ENCODE peak calls at places on chromosomes 11 and 22, in seven cellular contexts. X, E, G, R, F, L and K are unnamed samples. For H3K27me3, the result is how much of the 10 kb centered on the place peaks cover.

GRCh38 chr11:72173291-72173690 is 18.6 kb upstream of the FOLR1 start:
- DNase-seq in R (no peak), X (no peak), L (no peak), E (no peak), F (no peak), G (no peak), K (no peak)

GRCh38 chr22:45977003-45977395 is at the start of gene WNT7B:
- DNase-seq in F (no peak), R (no peak), E (no peak), X (no peak), L (peak), G (no peak), K (no peak)

GRCh38 chr11:59756845-59757244 is 1.7 kb downstream of the STX3 start:
- DNase-seq in G (no peak), R (no peak), E (no peak), X (peak), F (peak), L (no peak), K (no peak)

GRCh38 chr22:31286360-31287255 is 5.7 kb downstream of the PIK3IP1 start:
- DNase-seq in F (no peak), X (no peak), G (no peak), R (peak), L (no peak), E (no peak), K (no peak)

GRCh38 chr22:37180531-37181231 is 7.4 kb downstream of the C1QTNF6 start:
- DNase-seq in R (no peak), X (no peak), L (no peak), F (no peak), E (no peak), G (no peak), K (no peak)

GRCh38 chr11:117457835-117458234 is 130.2 kb downstream of the CEP164 start:
- DNase-seq in R (no peak), X (peak), G (no peak), L (no peak), E (no peak), F (no peak), K (no peak)

GRCh38 chr11:26467506-26467905 is 104.6 kb downstream of the MUC15 start:
- DNase-seq in L (no peak), G (no peak), F (no peak), X (no peak), R (no peak), E (no peak), K (no peak)

GRCh38 chr22:20001082-20001638 is 15.5 kb downstream of the ARVCF start:
- DNase-seq in R (no peak), L (no peak), G (no peak), F (no peak), X (no peak), E (no peak), K (no peak)

GRCh38 chr11:14237333-14237988 is 121.5 kb downstream of the RRAS2 start:
- DNase-seq in E (no peak), R (no peak), F (no peak), L (no peak), G (no peak), X (no peak), K (no peak)

GRCh38 chr11:116333193-116333592 is 439.6 kb downstream of the BUD13 start:
- DNase-seq in L (no peak), R (no peak), E (peak), X (no peak), F (no peak), G (no peak), K (no peak)

GRCh38 chr11:130157111-130157510 is 2.5 kb upstream of the ST14 start:
- DNase-seq in L (no peak), G (no peak), X (no peak), F (peak), R (no peak), E (no peak), K (no peak)

GRCh38 chr11:130157840-130158239 is 1.7 kb upstream of the ST14 start:
- DNase-seq in L (no peak), X (no peak), R (no peak), G (no peak), F (no peak), E (no peak), K (no peak)

GRCh38 chr11:130160460-130161090 is 993 bp downstream of the ST14 start:
- DNase-seq in L (no peak), E (no peak), F (no peak), R (no peak), X (no peak), G (no peak), K (no peak)

GRCh38 chr11:130159657-130160459 is at the start of gene ST14:
- DNase-seq in E (no peak), R (no peak), G (no peak), X (peak), F (no peak), L (peak), K (no peak)

GRCh38 chr11:130159139-130159538 is 443 bp upstream of the ST14 start:
- DNase-seq in R (no peak), L (no peak), G (no peak), X (no peak), F (no peak), E (no peak), K (no peak)
- H3K27me3 ChIP-seq in R (under half), L (under half), G (under half), X (under half), F (under half), E (under half), K (half or more)

DNA sequence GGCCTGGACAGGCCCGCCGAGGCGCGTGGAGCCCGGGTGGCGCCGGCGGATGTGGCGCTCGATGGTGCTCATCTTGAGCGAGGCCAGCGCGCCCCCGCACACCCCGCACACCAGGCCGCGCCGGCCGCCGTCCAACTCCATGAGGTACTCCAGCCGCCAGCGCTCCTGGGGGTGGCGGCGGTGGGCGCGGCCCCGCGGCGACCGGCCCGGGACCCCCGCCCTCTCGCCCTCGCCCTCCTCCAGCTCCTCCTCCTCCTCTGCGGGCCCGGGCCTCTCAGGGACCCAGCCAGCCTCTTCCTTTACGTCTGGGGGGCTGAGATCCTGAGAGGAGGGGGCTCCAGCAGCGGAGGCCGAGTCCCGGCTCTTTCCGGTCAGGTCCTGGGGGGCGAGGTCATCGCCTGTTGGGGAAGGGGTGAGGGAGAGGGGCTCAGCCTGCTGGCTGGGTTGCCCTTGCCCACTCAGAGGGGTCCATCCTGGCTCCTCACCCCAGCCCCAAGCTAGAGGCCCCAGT is 4.3 kb downstream of the ZFTA start:
- DNase-seq in L (peak), F (no peak), X (no peak), E (no peak), G (no peak), R (no peak), K (no peak)
- H3K27me3 ChIP-seq in L (under half), F (under half), X (under half), E (under half), G (under half), R (under half), K (under half)

DNA sequence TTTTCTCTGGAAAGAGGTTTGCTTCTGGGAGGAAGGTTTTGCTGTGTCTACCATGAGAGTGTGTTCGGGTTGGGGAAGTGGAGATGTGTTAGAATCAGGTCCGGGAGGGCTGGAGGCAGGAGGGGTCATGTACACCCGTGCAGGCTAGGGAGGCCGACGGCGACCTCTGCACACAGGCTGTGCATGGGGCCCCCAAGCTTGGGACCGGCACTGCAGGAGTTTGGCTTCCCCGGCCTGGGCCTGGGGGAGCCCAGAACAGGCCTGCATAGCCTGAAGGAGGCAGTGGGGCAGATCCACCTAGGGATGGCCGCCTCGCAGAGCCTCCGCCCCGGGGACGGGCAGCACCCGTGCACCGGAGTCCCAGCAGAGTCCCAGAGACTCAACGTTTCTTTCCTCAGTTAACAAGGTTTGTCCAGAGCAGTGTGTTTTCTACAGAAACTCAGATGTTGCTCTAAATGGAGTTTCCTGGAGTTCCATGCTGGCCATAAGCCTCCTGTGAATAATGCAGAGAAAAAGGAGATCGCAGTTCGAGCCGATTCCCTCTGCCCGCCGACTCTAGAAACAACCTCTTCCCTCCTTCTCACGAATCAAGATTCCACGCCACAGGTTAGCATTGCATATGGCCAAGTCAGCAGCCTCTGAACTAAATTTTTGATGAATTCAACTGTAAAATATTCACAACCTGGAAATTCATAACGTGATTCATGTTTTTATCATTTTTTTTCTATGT is 427.4 kb downstream of the BRD1 start:
- DNase-seq in X (no peak), R (no peak), G (no peak), L (no peak), F (no peak), E (peak), K (no peak)
- H3K27me3 ChIP-seq in X (under half), R (under half), G (under half), L (under half), F (under half), E (under half), K (under half)

DNA sequence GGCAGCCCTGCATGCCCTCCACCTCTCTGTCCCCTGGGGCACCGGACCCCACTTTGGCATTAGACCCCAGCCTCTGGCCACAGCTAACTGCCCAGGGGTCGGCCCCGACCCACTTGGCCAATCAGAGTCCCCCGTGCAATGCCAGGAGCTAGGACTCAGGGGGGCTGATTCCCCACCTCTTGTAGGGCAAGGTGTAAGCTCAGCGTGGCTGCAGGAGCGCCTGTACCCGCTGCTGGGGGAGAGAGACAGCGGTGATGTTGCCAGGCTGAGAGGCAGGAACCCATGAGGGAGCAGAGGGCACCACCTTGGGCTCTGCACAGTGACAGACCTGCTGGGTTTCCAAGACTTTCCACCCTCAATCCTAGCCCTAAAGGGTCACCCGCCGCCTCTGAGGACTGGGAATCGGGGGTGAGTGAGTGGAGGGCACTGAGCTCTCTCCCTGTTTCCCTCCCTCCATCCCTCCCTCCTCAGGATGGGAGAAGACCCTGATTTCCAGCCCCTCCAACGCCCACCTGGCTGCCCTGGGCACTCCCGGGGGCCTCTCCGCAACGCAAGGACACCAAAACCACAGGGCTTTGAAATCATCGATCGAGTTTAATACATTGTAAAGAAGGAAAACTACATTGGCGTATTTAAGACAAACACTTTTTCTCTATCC is 128.3 kb downstream of the ARHGAP8 start:
- DNase-seq in X (peak), G (no peak), L (no peak), E (no peak), R (no peak), F (no peak), K (no peak)
- H3K27me3 ChIP-seq in X (under half), G (under half), L (under half), E (under half), R (under half), F (under half), K (under half)

DNA sequence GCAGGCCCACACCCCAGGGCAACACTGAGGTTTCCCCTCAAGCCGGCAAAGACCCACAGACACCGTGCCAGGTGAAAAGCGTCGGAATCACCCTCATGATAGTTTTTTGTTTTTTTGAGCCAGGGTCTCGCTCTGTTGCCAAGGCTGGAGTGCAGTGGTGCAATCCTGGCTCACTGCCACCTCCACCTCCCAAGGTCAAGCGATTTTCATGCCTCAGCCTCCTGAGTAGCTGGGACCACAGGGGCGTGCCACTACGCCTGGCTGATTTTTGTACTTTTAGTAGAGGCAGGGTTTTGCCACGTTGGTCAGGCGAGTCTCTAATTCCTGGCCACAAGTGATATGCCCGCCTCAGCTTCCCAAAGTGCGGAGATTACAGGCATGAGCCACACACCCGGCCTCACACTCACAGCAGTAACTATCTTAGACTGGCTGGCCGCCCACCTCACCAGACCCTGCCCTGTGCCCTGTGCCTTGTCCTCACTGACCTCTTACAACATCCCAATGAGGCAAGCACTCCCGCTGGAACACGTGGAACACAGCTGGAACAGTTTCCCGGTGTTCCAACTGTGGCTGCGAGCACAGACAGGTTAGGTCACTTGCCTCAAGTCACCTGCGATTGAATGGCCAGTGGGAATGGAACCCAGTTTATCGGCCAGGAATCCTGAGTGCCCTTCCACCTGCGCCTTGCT is 21.1 kb downstream of the LRRC10B start:
- DNase-seq in E (peak), F (no peak), G (peak), R (no peak), L (no peak), X (no peak), K (no peak)
- H3K27me3 ChIP-seq in E (under half), F (under half), G (under half), R (under half), L (under half), X (under half), K (under half)

GRCh38 chr11:2769409-2769778 is 69.6 kb upstream of the KCNQ1OT1 start:
- DNase-seq in L (no peak), F (no peak), X (no peak), E (peak), G (peak), R (no peak), K (peak)

GRCh38 chr11:2769779-2770555 is 70.2 kb upstream of the KCNQ1OT1 start:
- DNase-seq in L (no peak), F (no peak), X (peak), R (no peak), G (peak), E (peak), K (peak)

GRCh38 chr11:2767071-2767470 is 67.3 kb upstream of the KCNQ1OT1 start:
- DNase-seq in G (no peak), R (no peak), E (no peak), X (peak), L (no peak), F (no peak), K (peak)

GRCh38 chr11:2767751-2768150 is 68.0 kb upstream of the KCNQ1OT1 start:
- DNase-seq in F (no peak), L (no peak), E (no peak), G (no peak), R (no peak), X (no peak), K (no peak)

GRCh38 chr11:2768471-2769408 is 68.9 kb upstream of the KCNQ1OT1 start:
- DNase-seq in R (no peak), G (peak), L (no peak), E (peak), F (peak), X (peak), K (no peak)
- H3K27me3 ChIP-seq in R (under half), G (under half), L (under half), E (under half), F (under half), X (under half), K (under half)

GRCh38 chr11:20156876-20157613 is 3.2 kb downstream of the DBX1 start:
- DNase-seq in X (no peak), R (peak), F (no peak), E (no peak), L (no peak), G (no peak), K (no peak)

GRCh38 chr11:20156280-20156875 is 3.9 kb downstream of the DBX1 start:
- DNase-seq in F (no peak), G (no peak), R (peak), E (no peak), L (peak), X (peak), K (no peak)

GRCh38 chr11:20158597-20159257 is 1.5 kb downstream of the DBX1 start:
- DNase-seq in R (no peak), E (no peak), L (peak), G (peak), X (peak), F (peak), K (peak)

GRCh38 chr11:20155683-20156279 is 4.5 kb downstream of the DBX1 start:
- DNase-seq in F (no peak), X (no peak), L (no peak), R (no peak), G (no peak), E (no peak), K (no peak)

GRCh38 chr11:20157768-20158167 is 2.5 kb downstream of the DBX1 start:
- DNase-seq in X (no peak), R (no peak), L (no peak), E (no peak), F (no peak), G (no peak), K (no peak)
- H3K27me3 ChIP-seq in X (under half), R (under half), L (under half), E (half or more), F (half or more), G (under half), K (half or more)

DNA sequence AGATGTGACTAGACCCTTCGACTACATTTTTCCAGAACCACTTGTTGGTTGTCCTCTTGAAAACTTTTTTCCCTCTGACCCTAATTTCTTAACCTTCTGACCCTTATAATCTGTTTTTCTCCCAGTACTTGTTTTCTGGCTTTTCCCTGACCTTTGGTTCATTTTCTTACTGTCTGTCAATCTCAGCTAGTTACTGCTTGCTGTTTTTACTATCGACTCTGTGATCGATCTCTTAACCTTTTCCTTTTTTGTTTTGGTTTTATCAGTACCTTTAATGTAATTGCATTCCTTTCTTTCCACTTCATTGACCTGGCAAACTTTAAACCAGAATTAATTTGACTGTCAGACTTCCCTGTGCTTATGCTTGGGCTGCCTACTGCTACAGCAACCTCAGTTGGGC is 92.8 kb downstream of the DDX10 start:
- DNase-seq in X (no peak), F (no peak), G (no peak), R (no peak), L (no peak), E (no peak), K (no peak)
- H3K27me3 ChIP-seq in X (under half), F (under half), G (under half), R (under half), L (under half), E (under half), K (under half)

DNA sequence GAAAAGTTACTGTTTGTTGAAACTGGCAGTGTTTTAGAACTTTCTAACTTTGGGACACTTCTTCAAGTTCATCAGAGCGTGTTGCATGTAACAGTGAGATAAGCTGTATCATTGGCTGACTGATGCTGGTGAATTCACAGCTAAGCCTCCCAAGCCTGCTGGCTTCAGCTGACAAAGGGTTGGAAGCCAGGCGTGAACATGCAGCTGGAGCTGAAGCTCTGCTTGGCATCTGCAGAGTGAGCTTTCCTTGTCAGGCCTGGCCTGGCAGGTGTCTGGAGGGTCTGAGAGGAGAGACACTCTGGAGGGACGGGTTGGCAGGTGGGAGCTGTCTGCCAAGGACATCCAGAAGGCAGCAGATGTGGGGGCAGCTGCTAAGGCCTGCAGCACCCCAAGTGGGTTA is 1.5 kb downstream of the AMPD3 start:
- DNase-seq in X (no peak), L (no peak), G (no peak), F (no peak), R (no peak), E (no peak), K (no peak)
- H3K27me3 ChIP-seq in X (under half), L (under half), G (under half), F (under half), R (under half), E (under half), K (under half)

GRCh38 chr11:75200531-75200930 is 40.0 kb upstream of the TPBGL start:
- DNase-seq in E (no peak), L (no peak), R (no peak), X (no peak), G (no peak), F (no peak), K (no peak)

GRCh38 chr11:75198278-75198948 is 42.2 kb upstream of the TPBGL start:
- DNase-seq in E (no peak), F (no peak), R (no peak), G (no peak), X (no peak), L (no peak), K (no peak)

GRCh38 chr11:75200051-75200450 is 40.5 kb upstream of the TPBGL start:
- DNase-seq in G (peak), R (no peak), F (no peak), L (no peak), E (no peak), X (peak), K (no peak)

GRCh38 chr11:75197512-75198277 is 42.9 kb upstream of the TPBGL start:
- DNase-seq in X (no peak), F (no peak), L (no peak), R (no peak), G (no peak), E (no peak), K (no peak)

DNA sequence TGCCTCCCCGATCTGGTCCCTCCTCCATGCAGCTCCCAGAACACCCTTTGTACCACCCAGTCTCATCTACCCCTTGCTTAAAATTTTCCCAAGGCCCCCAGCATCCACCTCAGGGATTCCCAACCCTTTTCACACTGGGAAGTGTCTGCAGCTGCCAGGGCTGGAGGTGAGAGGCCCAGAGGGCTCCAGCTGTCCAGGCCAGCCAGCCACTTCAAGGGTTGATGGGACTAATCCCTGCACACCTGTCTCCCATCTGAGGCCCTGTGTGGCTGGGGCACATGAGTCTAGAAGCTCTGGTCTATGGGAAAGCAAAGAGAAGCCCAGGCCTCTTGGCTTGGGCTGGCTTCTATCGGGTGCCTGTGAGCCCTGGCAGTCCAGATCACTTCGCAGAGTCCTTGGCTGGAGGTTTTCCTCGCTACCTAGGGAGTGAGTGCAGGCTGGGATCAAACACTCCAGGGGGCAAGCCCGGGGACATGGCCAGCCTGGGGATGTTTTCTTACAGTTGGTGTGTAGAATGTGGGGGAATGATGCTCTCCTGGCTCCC is 41.1 kb upstream of the TPBGL start:
- DNase-seq in R (no peak), L (no peak), X (no peak), G (no peak), F (no peak), E (no peak), K (no peak)
- H3K27me3 ChIP-seq in R (under half), L (under half), X (under half), G (under half), F (under half), E (under half), K (under half)